ENCODE peak calls at places on chromosomes 1 and 21, in ten cellular contexts. A is IMR-90, W is GM12865, C is HFF-Myc, K is fibroblast of lung, N is foreskin fibroblast, R is psoas muscle, Y is thoracic aorta, Q is heart left ventricle, H is OCI-LY7. V is an unnamed sample.

GRCh38 chr21:38993561-38993960 is 187.8 kb downstream of the ETS2 start:
- DNase-seq in A (peak; percentile 92), W (no peak), C (peak; percentile 77), K (peak; percentile 89), N (peak; percentile 96), R (peak; percentile 44), Y (peak; percentile 79), Q (no peak), H (no peak), V (peak; percentile 96)

GRCh38 chr1:227353186-227353585 is 34.9 kb upstream of the CDC42BPA start:
- DNase-seq in A (no peak), W (no peak), C (no peak), K (no peak), N (no peak), R (no peak), Y (no peak), Q (no peak), H (no peak), V (no peak)

GRCh38 chr21:42674351-42674940 is 21.0 kb downstream of the PDE9A start:
- DNase-seq in A (no peak), W (no peak), C (no peak), K (no peak), N (peak; percentile 15), R (peak; percentile 50), Y (no peak), Q (peak; percentile 80), H (no peak), V (no peak)

GRCh38 chr1:57597036-57597435 is 173.2 kb upstream of the DAB1 start:
- DNase-seq in A (no peak), W (no peak), C (no peak), K (no peak), N (no peak), R (no peak), Y (no peak), Q (no peak), H (no peak), V (no peak)

GRCh38 chr1:176954242-176954641 is 210.3 kb downstream of the ASTN1 start:
- DNase-seq in A (no peak), W (no peak), C (no peak), K (no peak), N (no peak), R (no peak), Y (no peak), Q (no peak), H (no peak), V (peak; percentile 44)

GRCh38 chr1:153849487-153850185 is 73.1 kb downstream of the GATAD2B start:
- DNase-seq in A (no peak), W (peak; percentile 88), C (no peak), K (no peak), N (no peak), R (no peak), Y (no peak), Q (no peak), H (peak; percentile 62), V (no peak)

GRCh38 chr21:34649400-34649799 is 19.4 kb upstream of the CLIC6 start:
- DNase-seq in A (no peak), W (no peak), C (no peak), K (no peak), N (no peak), R (no peak), Y (no peak), Q (no peak), H (no peak), V (no peak)

GRCh38 chr1:161367684-161368398 is at the start of gene CFAP126:
- DNase-seq in A (peak; percentile 70), W (peak; percentile 81), C (peak; percentile 32), K (peak; percentile 81), N (peak; percentile 42), R (peak; percentile 34), Y (peak; percentile 56), Q (no peak), H (peak; percentile 78), V (peak; percentile 95)

GRCh38 chr1:21317690-21318043 is 27.4 kb upstream of the ECE1 start:
- DNase-seq in A (no peak), W (no peak), C (no peak), K (no peak), N (no peak), R (no peak), Y (no peak), Q (no peak), H (no peak), V (no peak)

GRCh38 chr1:51301152-51301843 is 29.1 kb downstream of the TTC39A start:
- DNase-seq in A (no peak), W (peak; percentile 72), C (no peak), K (no peak), N (peak; percentile 20), R (no peak), Y (no peak), Q (no peak), H (no peak), V (no peak)

GRCh38 chr1:204990059-204990664 is 52.9 kb upstream of the CNTN2 start:
- DNase-seq in A (no peak), W (no peak), C (no peak), K (no peak), N (no peak), R (no peak), Y (no peak), Q (no peak), H (no peak), V (no peak)

GRCh38 chr1:179955318-179955638 is 668 bp downstream of the CEP350 start:
- DNase-seq in A (peak; percentile 5), W (no peak), C (no peak), K (peak; percentile 25), N (peak; percentile 44), R (no peak), Y (no peak), Q (no peak), H (no peak), V (peak; percentile 44)

GRCh38 chr1:179954494-179955317 is at the start of gene CEP350:
- DNase-seq in A (peak; percentile 99), W (peak; percentile 100), C (peak; percentile 99), K (peak; percentile 99), N (peak; percentile 100), R (peak; percentile 98), Y (peak; percentile 91), Q (peak; percentile 99), H (peak; percentile 99), V (peak; percentile 89)

GRCh38 chr1:179952181-179952580 is 2.4 kb upstream of the CEP350 start:
- DNase-seq in A (no peak), W (no peak), C (no peak), K (no peak), N (no peak), R (no peak), Y (no peak), Q (no peak), H (no peak), V (no peak)

GRCh38 chr1:179955731-179956130 is 1.1 kb downstream of the CEP350 start:
- DNase-seq in A (no peak), W (no peak), C (no peak), K (no peak), N (no peak), R (no peak), Y (no peak), Q (no peak), H (no peak), V (no peak)

DNA sequence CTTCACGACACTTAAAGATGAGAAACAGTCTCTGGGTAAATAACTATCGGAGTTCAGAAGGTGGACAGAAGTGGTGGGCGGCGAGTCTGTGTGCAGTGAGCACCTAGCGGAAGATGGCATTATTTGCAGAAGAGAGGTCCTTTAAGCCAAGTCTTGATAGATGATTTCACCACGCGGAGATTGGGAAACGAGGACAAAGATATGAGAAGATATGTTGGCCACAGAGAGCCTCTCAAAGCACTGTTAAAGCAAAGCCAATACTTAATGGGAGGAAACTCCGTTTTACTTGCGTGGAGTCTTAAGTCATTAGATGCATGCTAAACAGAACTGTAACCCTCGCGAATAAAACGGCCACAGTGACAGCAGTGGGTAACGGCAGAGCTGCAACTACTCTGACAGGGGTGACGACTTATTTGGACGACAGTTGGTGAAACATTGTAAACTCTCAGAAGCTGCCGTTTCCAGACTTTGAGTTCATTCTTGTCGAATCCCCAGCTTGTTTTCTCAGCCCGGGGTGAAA is 576 bp upstream of the CEP350 start:
- DNase-seq in A (peak; percentile 51), W (peak; percentile 78), C (peak; percentile 25), K (no peak), N (peak; percentile 76), R (no peak), Y (no peak), Q (no peak), H (peak; percentile 71), V (peak; percentile 85)
- TF ChIP-seq CTCF in A (peak; percentile 24), W (peak; percentile 29), C (no peak), K (no peak), N (no peak), R (peak; percentile 21), Y (peak; percentile 36), Q (no peak), H (peak; percentile 72), V (peak; percentile 24)

DNA sequence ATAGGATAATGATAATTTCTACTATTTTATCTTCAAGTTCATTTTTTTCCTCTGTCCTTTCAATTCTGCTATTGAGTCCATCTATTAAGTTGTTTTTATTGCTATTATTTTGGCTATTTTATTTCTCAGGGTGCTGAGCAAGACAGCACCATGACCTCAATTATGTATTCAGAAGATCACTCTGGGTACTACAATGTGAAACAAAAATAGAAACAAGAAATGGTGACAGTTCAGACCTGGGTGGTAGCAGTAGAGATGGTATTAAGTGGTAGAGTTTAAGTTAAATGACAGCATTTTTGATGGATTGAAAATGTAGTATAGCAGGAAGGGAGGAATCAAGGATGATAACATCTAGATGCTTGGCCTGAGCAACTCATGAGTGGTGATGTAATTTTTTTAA is 655.3 kb upstream of the PLXNA2 start:
- DNase-seq in A (no peak), W (no peak), C (no peak), K (no peak), N (no peak), R (no peak), Y (no peak), Q (no peak), H (no peak), V (no peak)
- H3K4me3 ChIP-seq in A (no peak overlapping the region), W (no peak overlapping the region), C (no peak overlapping the region), K (no peak overlapping the region), N (no peak overlapping the region), R (no peak overlapping the region), Y (no peak overlapping the region), Q (no peak overlapping the region), H (no peak overlapping the region), V (no peak overlapping the region)

GRCh38 chr1:2539312-2539907 is 9.3 kb upstream of the HES5 start:
- DNase-seq in A (no peak), W (peak; percentile 21), C (no peak), K (no peak), N (no peak), R (no peak), Y (no peak), Q (no peak), H (peak; percentile 39), V (no peak)
- TF ChIP-seq CTCF in A (peak; percentile 8), W (peak; percentile 46), C (peak; percentile 33), K (peak; percentile 35), N (peak; percentile 11), R (no peak), Y (no peak), Q (no peak), H (peak; percentile 60), V (peak; percentile 15)

DNA sequence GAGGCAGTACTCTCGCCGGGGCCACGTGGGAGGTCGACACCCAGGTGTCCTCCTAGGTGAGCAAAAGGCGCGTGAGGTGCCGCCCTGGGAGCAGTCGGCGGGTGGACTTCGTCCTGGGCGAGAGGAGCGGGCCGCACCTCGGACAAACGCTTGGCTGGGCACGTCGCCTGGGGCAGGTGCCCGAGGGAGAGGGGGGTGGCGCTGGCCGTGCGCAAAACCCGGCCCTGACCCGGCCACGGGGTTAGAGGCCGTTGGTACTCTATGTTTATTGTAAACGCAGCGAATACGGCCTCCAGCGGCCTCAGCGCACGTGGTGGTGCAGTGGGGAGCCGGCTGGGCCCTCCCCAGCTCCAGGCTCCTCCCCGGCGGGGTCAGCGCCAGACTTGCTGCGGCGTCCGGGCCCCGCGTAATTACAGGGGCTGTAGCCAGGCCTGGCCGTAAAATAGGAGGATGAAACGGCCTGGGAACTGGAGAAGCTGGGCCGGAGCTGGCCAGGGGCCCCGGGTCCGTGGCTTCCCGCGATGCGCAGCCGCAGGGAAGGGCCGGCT is 1.7 kb upstream of the EFNA1 start:
- DNase-seq in A (no peak), W (no peak), C (no peak), K (peak; percentile 23), N (peak; percentile 43), R (peak; percentile 65), Y (no peak), Q (peak; percentile 71), H (no peak), V (peak; percentile 85)
- H3K4me3 ChIP-seq in A (no peak overlapping the region), W (no peak overlapping the region), C (no peak overlapping the region), K (no peak overlapping the region), N (no peak overlapping the region), R (peak overlapping the region; percentile 74), Y (peak overlapping the region; percentile 80), Q (peak overlapping the region; percentile 91), H (no peak overlapping the region), V (no peak overlapping the region)